ENCODE peak calls at places on chromosomes 2 and 18, in six cellular contexts. V is neural progenitor cell, K is PC-3, X is GM23248, Q is SK-N-SH, W is HCT116. D is an unnamed sample.

GRCh38 chr2:23399674-23400261 is 14.8 kb downstream of the KLHL29 start:
- DNase-seq in K (no peak), Q (no peak), V (no peak), X (no peak), W (no peak), D (no peak)

GRCh38 chr2:99488587-99488998 is 1.2 kb downstream of the REV1 start:
- DNase-seq in V (no peak), X (peak; percentile 55), Q (peak; percentile 41), K (peak; percentile 54), W (no peak), D (peak; percentile 18)

GRCh38 chr18:67265464-67266245 is 250.9 kb downstream of the DSEL start:
- DNase-seq in X (peak; percentile 83), Q (no peak), V (no peak), W (no peak), K (peak; percentile 86), D (no peak)

GRCh38 chr2:120960994-120961393 is 225.3 kb downstream of the GLI2 start:
- DNase-seq in K (no peak), V (no peak), Q (no peak), W (no peak), X (no peak), D (no peak)

GRCh38 chr2:67502346-67503065 is 105.4 kb downstream of the ETAA1 start:
- DNase-seq in Q (no peak), K (no peak), V (no peak), W (no peak), X (no peak), D (no peak)

GRCh38 chr2:190277234-190278112 is 42.2 kb downstream of the HIBCH start:
- DNase-seq in W (peak; percentile 56), K (peak; percentile 58), X (peak; percentile 71), V (peak; percentile 61), Q (peak; percentile 6), D (peak; percentile 76)

GRCh38 chr2:241208058-241208457 is 19.6 kb downstream of the ANO7 start:
- DNase-seq in X (no peak), W (no peak), Q (no peak), K (no peak), V (no peak), D (no peak)

GRCh38 chr2:213723051-213723560 is 438.8 kb downstream of the SPAG16 start:
- DNase-seq in Q (no peak), X (no peak), V (peak; percentile 15), W (no peak), K (no peak), D (no peak)

GRCh38 chr2:60958800-60959199 is 58.7 kb upstream of the PEX13 start:
- DNase-seq in Q (no peak), V (no peak), W (no peak), K (peak; percentile 78), X (peak; percentile 68), D (no peak)

GRCh38 chr2:64931536-64932326 is 57.5 kb upstream of the SLC1A4 start:
- DNase-seq in Q (no peak), W (no peak), V (peak; percentile 72), X (no peak), K (no peak), D (no peak)

GRCh38 chr2:190855245-190855644 is 25.4 kb upstream of the GLS start:
- DNase-seq in X (no peak), W (no peak), Q (no peak), V (no peak), K (no peak), D (no peak)

GRCh38 chr2:46504685-46505559 is 25.6 kb downstream of the TMEM247 start:
- DNase-seq in V (no peak), W (no peak), X (no peak), K (no peak), Q (no peak), D (no peak)

GRCh38 chr2:201220102-201220570 is 37.2 kb downstream of the CASP10 start:
- DNase-seq in V (peak; percentile 42), K (no peak), X (no peak), W (no peak), Q (peak; percentile 27), D (peak; percentile 66)

GRCh38 chr2:85009019-85009618 is 38.2 kb downstream of the KCMF1 start:
- DNase-seq in K (no peak), Q (no peak), W (no peak), X (no peak), V (no peak), D (no peak)

GRCh38 chr18:13993730-13994129 is 78.4 kb upstream of the MC2R start:
- DNase-seq in W (no peak), X (no peak), K (no peak), V (no peak), Q (no peak), D (no peak)

GRCh38 chr2:69816923-69817542 is 12.4 kb upstream of the GMCL1 start:
- DNase-seq in W (peak; percentile 85), V (peak; percentile 87), K (peak; percentile 97), Q (peak; percentile 39), X (peak; percentile 88), D (peak; percentile 89)

GRCh38 chr18:54696616-54697293 is 105.7 kb downstream of the DYNAP start:
- DNase-seq in V (no peak), Q (no peak), X (no peak), W (no peak), K (peak; percentile 8), D (no peak)

GRCh38 chr2:224175538-224175937 is 136.5 kb upstream of the SERPINE2 start:
- DNase-seq in V (no peak), K (no peak), Q (no peak), W (no peak), X (no peak), D (no peak)

GRCh38 chr2:139099721-139100120 is 319.5 kb upstream of the NXPH2 start:
- DNase-seq in V (no peak), Q (no peak), K (no peak), X (no peak), W (no peak), D (no peak)

GRCh38 chr2:54308782-54309181 is 52.8 kb upstream of the TSPYL6 start:
- DNase-seq in W (no peak), K (no peak), Q (no peak), V (no peak), X (no peak), D (no peak)

GRCh38 chr2:17518212-17519154 is at the start of gene RAD51AP2:
- DNase-seq in K (no peak), W (peak; percentile 75), Q (peak; percentile 92), V (peak; percentile 95), X (peak; percentile 94), D (peak; percentile 81)

DNA sequence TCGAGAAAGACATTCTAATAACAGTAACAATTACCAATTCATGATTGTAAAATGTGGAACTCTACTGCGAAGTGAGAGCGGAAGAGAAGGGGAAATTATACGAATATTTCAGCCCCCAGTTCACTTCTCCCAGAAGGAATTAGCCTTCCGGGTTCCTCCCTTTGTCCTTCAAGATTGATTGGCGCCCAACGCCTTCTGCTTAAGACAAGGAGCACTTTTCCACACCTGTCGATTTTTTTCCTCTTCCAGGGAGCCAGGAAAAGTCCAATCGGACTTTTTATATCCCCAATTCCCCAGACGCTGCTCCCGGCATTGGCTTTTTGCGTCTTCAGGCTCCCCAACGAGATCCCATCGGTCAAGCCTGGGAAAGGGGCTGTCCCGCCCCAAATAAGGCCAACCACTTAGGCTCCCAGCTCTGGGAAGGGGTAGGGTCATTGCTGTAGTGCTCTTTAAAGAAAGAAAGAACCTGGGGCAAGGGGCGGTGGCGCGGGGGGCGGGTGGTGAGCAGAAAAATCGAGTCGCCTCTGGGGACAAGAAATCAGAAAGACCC is 1.5 kb downstream of the DSC2 start:
- DNase-seq in K (no peak), W (no peak), X (no peak), Q (no peak), V (peak; percentile 74), D (no peak)
- H3K9ac ChIP-seq in K (peak overlapping the region; percentile 80), W (peak overlapping the region; percentile 91), X (no peak overlapping the region), Q (no peak overlapping the region), V (peak overlapping the region; percentile 69), D (no peak overlapping the region)

DNA sequence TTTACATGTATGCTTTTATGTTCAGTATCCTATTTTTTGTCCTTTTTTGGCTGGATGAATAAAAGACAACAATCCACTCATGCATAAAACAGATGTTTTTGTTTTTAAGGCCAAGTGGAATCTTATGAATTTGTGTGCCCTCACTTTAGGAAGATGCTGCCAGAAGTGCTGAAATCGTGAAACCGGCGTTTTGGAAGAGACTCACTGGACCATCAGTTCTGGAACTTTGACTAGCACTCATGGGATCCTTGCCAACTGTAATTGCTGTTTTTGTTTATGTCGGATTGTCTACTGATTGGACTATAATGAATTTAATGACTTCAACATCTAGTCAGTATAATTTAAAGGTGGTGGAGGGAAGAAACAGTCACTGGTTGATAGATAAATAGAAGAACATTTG is 6.5 kb downstream of the ZNF521 start:
- DNase-seq in Q (no peak), W (no peak), X (peak; percentile 38), K (no peak), V (no peak), D (no peak)
- TF ChIP-seq EZH2phosphoT487 in Q (no peak), W (no peak), X (no peak), K (no peak), V (no peak), D (no peak)

DNA sequence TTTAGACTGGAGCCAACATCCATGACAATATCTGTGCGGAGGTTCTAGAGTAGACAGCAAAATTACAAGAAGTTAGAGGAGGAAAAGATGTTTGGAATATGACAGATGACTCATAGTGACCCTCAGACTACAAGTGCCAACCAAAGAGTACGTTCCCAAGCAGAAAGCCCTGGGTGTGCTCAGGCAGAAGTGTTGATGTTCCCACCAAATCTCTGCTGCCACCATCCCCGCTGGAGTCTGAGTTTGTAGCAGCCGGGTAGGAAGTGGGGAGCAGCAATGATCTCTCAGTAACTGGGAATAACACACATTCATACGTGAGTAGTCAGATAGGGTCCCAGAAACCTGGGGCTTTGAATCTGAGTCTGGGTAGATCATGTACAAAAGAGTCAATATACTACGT is 73.2 kb downstream of the XDH start:
- DNase-seq in W (no peak), K (no peak), X (no peak), V (no peak), Q (no peak), D (no peak)
- H3K9ac ChIP-seq in W (no peak overlapping the region), K (no peak overlapping the region), X (no peak overlapping the region), V (no peak overlapping the region), Q (no peak overlapping the region), D (no peak overlapping the region)

DNA sequence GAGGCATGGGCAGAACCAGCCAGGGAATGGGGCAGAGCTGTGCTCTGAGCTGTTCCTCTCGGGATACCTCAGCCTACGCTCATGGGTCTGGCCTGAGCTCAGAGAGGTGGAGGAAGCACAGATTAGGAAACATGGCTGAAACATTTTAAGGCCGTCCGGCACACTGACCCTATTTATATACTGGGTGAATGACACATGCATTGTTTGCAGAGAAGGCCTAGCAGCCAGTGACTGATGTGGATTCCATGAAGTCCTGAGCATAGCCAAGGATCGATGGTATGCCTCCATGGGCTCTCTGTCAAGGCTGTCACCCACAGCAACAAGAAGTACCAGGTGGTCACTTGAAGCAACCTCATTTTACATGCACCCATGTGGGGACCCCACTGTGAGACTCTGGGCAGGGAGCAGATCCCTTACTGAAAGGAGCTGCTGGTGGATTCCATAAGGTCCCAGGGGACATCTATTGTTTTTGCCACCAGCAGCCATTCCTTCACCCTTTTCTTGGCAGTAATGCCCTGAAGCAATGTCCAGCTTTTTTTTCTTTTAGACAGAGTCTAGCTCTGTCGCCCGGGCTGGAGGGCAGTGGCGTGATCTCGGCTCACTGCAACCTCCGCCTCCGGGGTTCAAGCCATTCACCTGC is 8.4 kb downstream of the PTMA start:
- DNase-seq in X (peak; percentile 67), K (peak; percentile 39), V (no peak), Q (no peak), W (no peak), D (no peak)
- TF ChIP-seq EZH2phosphoT487 in X (no peak), K (no peak), V (no peak), Q (no peak), W (no peak), D (no peak)

GRCh38 chr2:171320208-171320621 is 113.6 kb downstream of the METTL8 start:
- DNase-seq in W (no peak), X (no peak), Q (no peak), K (no peak), V (no peak), D (no peak)
- H3K9ac ChIP-seq in W (no peak overlapping the region), X (no peak overlapping the region), Q (no peak overlapping the region), K (no peak overlapping the region), V (no peak overlapping the region), D (no peak overlapping the region)

GRCh38 chr2:71801969-71802368 is 345.7 kb downstream of the CYP26B1 start:
- DNase-seq in V (peak; percentile 75), X (peak; percentile 79), K (peak; percentile 70), W (peak; percentile 27), Q (peak; percentile 51), D (no peak)
- TF ChIP-seq EZH2phosphoT487 in V (no peak), X (no peak), K (no peak), W (no peak), Q (no peak), D (no peak)